ENCODE peak calls at places on chromosomes 1 and 21, in four cellular contexts. One of them, this sample, is unnamed.

GRCh38 chr21:29481641-29482040 is 182.9 kb downstream of the BACH1 start:
- DNase-seq in right lobe of liver: no peak
- DNase-seq in colonic mucosa: no peak
- DNase-seq in BE2C: no peak
- DNase-seq in this sample: peak; percentile 56

GRCh38 chr1:147600119-147601111 is 59.1 kb downstream of the BCL9 start:
- DNase-seq in right lobe of liver: no peak
- DNase-seq in colonic mucosa: no peak
- DNase-seq in BE2C: no peak
- DNase-seq in this sample: peak; percentile 23

GRCh38 chr21:46117586-46118304 is 19.8 kb downstream of the COL6A2 start:
- DNase-seq in right lobe of liver: peak; percentile 57
- DNase-seq in colonic mucosa: no peak
- DNase-seq in BE2C: peak; percentile 5
- DNase-seq in this sample: no peak

GRCh38 chr1:212916395-212917133 is 33.8 kb upstream of the VASH2 start:
- DNase-seq in right lobe of liver: no peak
- DNase-seq in colonic mucosa: peak; percentile 29
- DNase-seq in BE2C: peak; percentile 35
- DNase-seq in this sample: peak; percentile 25

GRCh38 chr1:118826669-118827068 is 161.5 kb downstream of the TBX15 start:
- DNase-seq in right lobe of liver: no peak
- DNase-seq in colonic mucosa: no peak
- DNase-seq in BE2C: no peak
- DNase-seq in this sample: no peak

GRCh38 chr1:222048030-222048632 is 306.2 kb upstream of the DUSP10 start:
- DNase-seq in right lobe of liver: no peak
- DNase-seq in colonic mucosa: no peak
- DNase-seq in BE2C: no peak
- DNase-seq in this sample: peak; percentile 62

GRCh38 chr1:31885851-31886250 is 52.3 kb downstream of the PTP4A2 start:
- DNase-seq in right lobe of liver: no peak
- DNase-seq in colonic mucosa: no peak
- DNase-seq in BE2C: no peak
- DNase-seq in this sample: no peak

GRCh38 chr1:171160181-171160580 is 24.9 kb upstream of the FMO2 start:
- DNase-seq in right lobe of liver: no peak
- DNase-seq in colonic mucosa: no peak
- DNase-seq in BE2C: no peak
- DNase-seq in this sample: no peak

GRCh38 chr1:214332950-214333798 is 52.2 kb downstream of the SMYD2 start:
- DNase-seq in right lobe of liver: no peak
- DNase-seq in colonic mucosa: peak; percentile 52
- DNase-seq in BE2C: peak; percentile 58
- DNase-seq in this sample: peak; percentile 70

GRCh38 chr1:32858791-32859190 is 11.9 kb downstream of the FNDC5 start:
- DNase-seq in right lobe of liver: no peak
- DNase-seq in colonic mucosa: no peak
- DNase-seq in BE2C: no peak
- DNase-seq in this sample: no peak

GRCh38 chr1:231192620-231193163 is 30.8 kb downstream of the TRIM67 start:
- DNase-seq in right lobe of liver: no peak
- DNase-seq in colonic mucosa: peak; percentile 49
- DNase-seq in BE2C: peak; percentile 83
- DNase-seq in this sample: peak; percentile 16

GRCh38 chr1:240806201-240806745 is 194.3 kb upstream of the GREM2 start:
- DNase-seq in right lobe of liver: no peak
- DNase-seq in colonic mucosa: no peak
- DNase-seq in BE2C: no peak
- DNase-seq in this sample: no peak

GRCh38 chr1:81801834-81802531 is 1.2 kb downstream of the ADGRL2 start:
- DNase-seq in right lobe of liver: peak; percentile 57
- DNase-seq in colonic mucosa: peak; percentile 34
- DNase-seq in BE2C: peak; percentile 32
- DNase-seq in this sample: peak; percentile 69

GRCh38 chr1:20191266-20191665 is 4.9 kb upstream of the PLA2G2C start:
- DNase-seq in right lobe of liver: no peak
- DNase-seq in colonic mucosa: no peak
- DNase-seq in BE2C: no peak
- DNase-seq in this sample: no peak

GRCh38 chr1:247332215-247332900 is 691 bp upstream of the ZNF496 start:
- DNase-seq in right lobe of liver: peak; percentile 62
- DNase-seq in colonic mucosa: peak; percentile 45
- DNase-seq in BE2C: peak; percentile 70
- DNase-seq in this sample: peak; percentile 53

DNA sequence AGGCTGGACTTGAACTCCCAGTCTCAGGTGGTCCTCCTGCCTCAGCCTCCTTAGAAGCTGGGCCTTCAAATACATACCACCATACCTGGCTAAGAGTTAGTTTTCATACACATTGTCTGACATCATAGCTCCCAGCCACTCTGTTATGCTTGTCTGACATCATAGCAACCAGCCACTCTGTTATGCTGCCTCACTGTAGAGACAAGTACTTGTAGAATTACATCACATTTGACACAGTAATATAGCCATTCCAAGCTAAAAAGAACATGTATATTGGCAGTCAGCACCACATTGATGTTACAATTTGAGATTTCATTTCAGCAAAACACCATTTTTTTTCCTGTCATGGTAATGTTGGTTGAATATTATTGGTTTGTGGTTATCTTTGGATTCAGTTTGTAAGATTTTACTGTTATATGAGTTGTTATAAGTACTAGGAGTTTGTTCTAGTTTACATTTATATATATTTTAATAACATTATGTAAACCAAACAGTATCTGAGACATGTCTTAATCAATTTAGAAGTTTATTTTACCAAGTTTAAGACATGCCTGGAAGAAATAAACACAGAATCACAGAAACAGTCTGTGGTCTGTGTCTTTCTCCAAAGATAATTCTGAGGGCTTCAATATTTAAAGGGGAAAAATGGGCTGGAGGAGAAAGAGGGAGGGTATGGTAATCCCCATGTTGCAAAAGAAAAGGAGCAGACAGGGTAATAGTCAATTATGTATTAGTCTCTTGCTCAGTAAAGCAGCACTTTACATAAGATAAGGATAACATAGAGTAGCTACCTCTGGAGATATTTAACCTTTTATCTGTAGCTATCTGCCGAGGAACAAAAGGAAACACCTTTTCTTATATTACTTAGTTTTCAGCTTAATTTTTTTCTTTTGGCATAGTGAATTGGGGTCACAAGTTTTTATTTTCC is 43.0 kb downstream of the XPR1 start:
- DNase-seq in right lobe of liver: no peak
- DNase-seq in colonic mucosa: no peak
- DNase-seq in BE2C: no peak
- DNase-seq in this sample: peak; percentile 48
- H3K4me3 ChIP-seq in right lobe of liver: no peak overlapping the region
- H3K4me3 ChIP-seq in colonic mucosa: no peak overlapping the region
- H3K4me3 ChIP-seq in BE2C: no peak overlapping the region
- H3K4me3 ChIP-seq in this sample: no peak overlapping the region

DNA sequence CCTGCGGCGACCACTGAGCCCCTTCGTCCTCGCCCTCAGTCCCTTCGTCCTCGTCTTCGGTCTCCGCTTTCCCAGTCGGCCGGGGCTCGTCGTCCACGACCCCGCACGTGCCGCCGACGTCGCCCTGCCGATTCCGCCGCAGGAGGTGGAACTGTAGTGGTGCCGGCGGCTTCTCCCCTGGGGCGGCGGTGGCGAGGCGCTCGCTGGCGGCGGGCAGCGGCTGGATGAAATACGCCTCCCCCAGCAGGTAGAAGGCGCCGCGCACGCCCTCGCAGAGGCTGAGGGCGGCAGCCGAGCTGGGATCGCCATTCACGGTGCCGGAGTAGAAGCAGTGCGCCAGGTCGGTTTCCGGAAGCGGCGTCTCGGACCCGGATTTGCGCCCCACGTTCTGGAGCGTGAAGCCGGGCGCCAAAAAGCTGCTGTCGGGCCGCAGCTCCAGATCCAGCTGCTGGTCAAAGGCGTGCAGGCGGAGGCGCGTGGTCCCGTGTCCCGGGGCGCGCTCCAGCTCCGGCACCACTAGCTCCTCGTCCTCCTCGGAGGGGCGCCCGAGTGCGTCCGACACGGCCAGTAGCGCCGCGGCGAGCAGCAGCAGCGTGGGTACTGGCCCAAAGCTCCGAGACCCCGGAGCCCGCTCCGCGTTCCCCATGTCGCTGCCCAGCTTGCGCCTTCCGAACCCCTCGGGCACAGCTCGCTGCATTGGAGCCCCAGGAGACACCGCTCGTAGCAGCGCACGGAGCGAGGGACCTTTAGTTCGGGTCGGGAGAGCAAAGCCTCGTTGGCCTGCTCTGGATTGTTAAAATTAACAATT is 747 bp downstream of the ADAMTS1 start:
- DNase-seq in right lobe of liver: peak; percentile 77
- DNase-seq in colonic mucosa: peak; percentile 29
- DNase-seq in BE2C: peak; percentile 70
- DNase-seq in this sample: peak; percentile 54
- TF ChIP-seq CTCF in right lobe of liver: peak; percentile 14
- TF ChIP-seq CTCF in colonic mucosa: no peak
- TF ChIP-seq CTCF in BE2C: no peak
- TF ChIP-seq CTCF in this sample: no peak

GRCh38 chr21:43939443-43940328 is 72.4 kb upstream of the TRAPPC10 start:
- DNase-seq in right lobe of liver: no peak
- DNase-seq in colonic mucosa: no peak
- DNase-seq in BE2C: no peak
- DNase-seq in this sample: no peak
- H3K4me3 ChIP-seq in right lobe of liver: no peak overlapping the region
- H3K4me3 ChIP-seq in colonic mucosa: no peak overlapping the region
- H3K4me3 ChIP-seq in BE2C: no peak overlapping the region
- H3K4me3 ChIP-seq in this sample: no peak overlapping the region

DNA sequence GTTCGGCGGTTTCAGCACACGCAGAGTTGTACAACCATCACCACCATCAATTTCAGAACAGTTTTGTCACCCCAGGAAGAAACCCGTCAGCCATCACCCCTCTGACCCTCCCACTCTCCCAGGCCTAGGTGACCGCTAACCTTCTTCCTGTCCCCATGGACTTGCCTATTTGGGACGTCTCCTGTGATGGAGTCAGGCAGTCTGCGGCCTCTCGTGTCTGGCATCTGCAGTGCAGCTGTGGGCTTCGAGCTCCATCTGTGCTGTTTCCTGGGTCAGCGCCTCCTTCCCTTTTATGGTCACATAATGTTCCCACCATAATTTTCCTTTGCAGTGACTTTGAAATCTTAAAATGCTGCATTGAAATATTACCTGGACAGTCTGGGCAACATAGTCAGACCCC is 24.4 kb downstream of the SLC45A1 start:
- DNase-seq in right lobe of liver: no peak
- DNase-seq in colonic mucosa: no peak
- DNase-seq in BE2C: no peak
- DNase-seq in this sample: peak; percentile 56
- TF ChIP-seq CTCF in right lobe of liver: no peak
- TF ChIP-seq CTCF in colonic mucosa: no peak
- TF ChIP-seq CTCF in BE2C: no peak
- TF ChIP-seq CTCF in this sample: peak; percentile 19

GRCh38 chr1:92975551-92976232 is 14.4 kb upstream of the DIPK1A start:
- DNase-seq in right lobe of liver: no peak
- DNase-seq in colonic mucosa: peak; percentile 45
- DNase-seq in BE2C: no peak
- DNase-seq in this sample: no peak
- H3K4me3 ChIP-seq in right lobe of liver: no peak overlapping the region
- H3K4me3 ChIP-seq in colonic mucosa: no peak overlapping the region
- H3K4me3 ChIP-seq in BE2C: no peak overlapping the region
- H3K4me3 ChIP-seq in this sample: no peak overlapping the region